ENCODE peak calls at places on chromosomes 3 and 15, in seven cellular contexts. C is cardiac muscle cell; Y is HFFc6; V is astrocyte of the spinal cord; F is CD4-positive, alpha-beta T cell; W is esophagus squamous epithelium; S is neural progenitor cell. M is an unnamed sample.

GRCh38 chr3:48018841-48019240 is 2.6 kb upstream of the MAP4 start:
- DNase-seq in C (peak; percentile 67), Y (peak; percentile 79), V (peak; percentile 63), F (no peak), W (no peak), S (no peak), M (no peak)

GRCh38 chr15:63831041-63831440 is 2.7 kb downstream of the HERC1 start:
- DNase-seq in C (no peak), Y (no peak), V (no peak), F (no peak), W (no peak), S (no peak), M (no peak)

GRCh38 chr3:159114582-159114981 is 312.7 kb downstream of the MFSD1 start:
- DNase-seq in C (no peak), Y (no peak), V (no peak), F (no peak), W (no peak), S (no peak), M (no peak)

GRCh38 chr3:52288674-52289073 is 1.0 kb downstream of the GLYCTK start:
- DNase-seq in C (no peak), Y (no peak), V (no peak), F (no peak), W (no peak), S (no peak), M (no peak)

GRCh38 chr3:54376440-54376839 is 254.1 kb downstream of the CACNA2D3 start:
- DNase-seq in C (peak; percentile 80), Y (no peak), V (no peak), F (no peak), W (no peak), S (no peak), M (no peak)

GRCh38 chr3:124318014-124318413 is 326.1 kb upstream of the ROPN1 start:
- DNase-seq in C (no peak), Y (no peak), V (no peak), F (no peak), W (no peak), S (no peak), M (no peak)

GRCh38 chr3:116440196-116440595 is 5.1 kb downstream of the LSAMP start:
- DNase-seq in C (peak; percentile 33), Y (no peak), V (peak; percentile 93), F (no peak), W (no peak), S (peak; percentile 8), M (no peak)

GRCh38 chr3:122893754-122894668 is 99.1 kb downstream of the SLC49A4 start:
- DNase-seq in C (no peak), Y (peak; percentile 58), V (no peak), F (no peak), W (no peak), S (no peak), M (no peak)

GRCh38 chr3:155853214-155854146 is 747 bp downstream of the SLC33A1 start:
- DNase-seq in C (peak; percentile 41), Y (no peak), V (no peak), F (peak; percentile 8), W (no peak), S (peak; percentile 74), M (peak; percentile 14)

GRCh38 chr15:100771745-100772144 is 107.9 kb upstream of the ALDH1A3 start:
- DNase-seq in C (peak; percentile 23), Y (no peak), V (no peak), F (no peak), W (no peak), S (no peak), M (no peak)

GRCh38 chr3:192608756-192609155 is 118.6 kb downstream of the FGF12 start:
- DNase-seq in C (no peak), Y (no peak), V (no peak), F (no peak), W (no peak), S (no peak), M (no peak)

GRCh38 chr15:74134387-74135027 is 4.1 kb downstream of the ISLR2 start:
- DNase-seq in C (no peak), Y (peak; percentile 16), V (peak; percentile 22), F (no peak), W (no peak), S (peak; percentile 90), M (peak; percentile 62)

GRCh38 chr15:38226867-38227266 is 25.8 kb upstream of the SPRED1 start:
- DNase-seq in C (peak; percentile 85), Y (peak; percentile 73), V (peak; percentile 75), F (no peak), W (no peak), S (no peak), M (peak; percentile 4)

GRCh38 chr15:85854345-85855097 is 59.8 kb upstream of the KLHL25 start:
- DNase-seq in C (peak; percentile 81), Y (peak; percentile 48), V (peak; percentile 57), F (peak; percentile 21), W (no peak), S (peak; percentile 76), M (peak; percentile 49)

GRCh38 chr3:14329116-14329830 is 73.1 kb upstream of the SLC6A6 start:
- DNase-seq in C (no peak), Y (peak; percentile 38), V (peak; percentile 48), F (no peak), W (no peak), S (peak; percentile 90), M (no peak)

GRCh38 chr3:64491843-64492242 is 196.0 kb downstream of the ADAMTS9 start:
- DNase-seq in C (no peak), Y (no peak), V (no peak), F (no peak), W (no peak), S (no peak), M (no peak)

GRCh38 chr3:9151240-9151639 is 98.2 kb downstream of the SRGAP3 start:
- DNase-seq in C (no peak), Y (peak; percentile 22), V (no peak), F (no peak), W (no peak), S (no peak), M (no peak)

GRCh38 chr15:48475600-48476395 is 144.6 kb downstream of the DUT start:
- DNase-seq in C (no peak), Y (peak; percentile 50), V (no peak), F (no peak), W (no peak), S (no peak), M (no peak)

GRCh38 chr3:164340273-164340672 is 738.0 kb downstream of the SI start:
- DNase-seq in C (no peak), Y (no peak), V (no peak), F (no peak), W (no peak), S (no peak), M (no peak)

GRCh38 chr3:145807990-145808389 is 353.0 kb downstream of the PLOD2 start:
- DNase-seq in C (peak; percentile 82), Y (peak; percentile 19), V (peak; percentile 36), F (no peak), W (no peak), S (peak; percentile 29), M (peak; percentile 10)
- TF ChIP-seq CTCF in C (peak; percentile 35), Y (peak; percentile 42), V (peak; percentile 29), F (no peak), W (no peak), S (peak; percentile 50), M (peak; percentile 48)

GRCh38 chr3:17974206-17974841 is 231.9 kb upstream of the TBC1D5 start:
- DNase-seq in C (peak; percentile 21), Y (no peak), V (peak; percentile 14), F (no peak), W (no peak), S (no peak), M (no peak)
- TF ChIP-seq CTCF in C (peak; percentile 40), Y (peak; percentile 43), V (peak; percentile 46), F (no peak), W (no peak), S (peak; percentile 15), M (peak; percentile 43)

GRCh38 chr3:195855471-195856409 is 44.0 kb upstream of the MUC4 start:
- DNase-seq in C (no peak), Y (no peak), V (no peak), F (no peak), W (no peak), S (no peak), M (no peak)
- TF ChIP-seq CTCF in C (no peak), Y (peak; percentile 20), V (no peak), F (no peak), W (no peak), S (no peak), M (no peak)

DNA sequence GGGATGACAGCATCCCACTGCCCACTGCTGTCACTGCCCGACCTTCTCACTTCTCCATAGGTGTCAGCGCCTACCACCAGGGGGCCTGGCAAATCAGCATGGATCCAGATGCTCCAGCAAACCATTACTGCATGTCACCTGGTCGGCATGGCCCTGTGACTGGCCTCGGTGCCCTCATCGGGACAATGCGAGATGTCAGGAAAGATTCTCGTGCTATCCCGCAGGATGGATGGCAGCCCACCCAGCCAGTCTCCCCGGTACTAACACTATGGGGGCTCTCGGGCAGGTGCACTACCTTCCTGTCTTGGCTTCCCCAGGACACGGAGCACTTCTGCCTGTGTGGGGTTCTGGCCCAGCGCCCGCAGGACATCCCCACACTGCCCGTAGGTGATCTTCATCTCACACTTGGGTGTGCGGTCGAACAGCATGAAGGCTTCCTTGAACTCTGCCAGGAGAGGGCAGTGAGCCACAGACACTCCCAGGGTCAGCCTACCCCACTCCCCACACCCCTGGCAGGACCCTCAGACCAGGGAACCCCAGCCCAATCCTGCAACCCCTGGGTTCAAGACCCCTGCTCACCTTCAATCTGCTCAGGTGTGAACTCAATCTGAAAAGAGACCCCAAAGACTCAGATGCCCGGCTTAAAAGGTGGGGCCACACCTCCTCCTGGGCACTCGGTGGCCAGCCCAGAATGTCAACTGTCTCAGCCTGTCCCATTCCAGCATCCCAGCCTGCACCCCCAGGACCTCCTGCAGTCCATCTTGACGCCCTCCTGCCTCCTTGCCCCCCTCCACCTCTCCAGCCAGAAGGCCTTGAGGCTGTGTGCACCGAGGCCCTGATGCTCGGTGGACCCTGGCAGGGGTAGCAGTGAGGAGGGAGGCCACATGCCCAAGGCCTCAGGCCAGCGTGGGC is 2.6 kb downstream of the MYL3 start:
- DNase-seq in C (no peak), Y (no peak), V (no peak), F (no peak), W (no peak), S (no peak), M (no peak)
- TF ChIP-seq CTCF in C (peak; percentile 49), Y (peak; percentile 78), V (peak; percentile 54), F (peak; percentile 24), W (no peak), S (peak; percentile 43), M (peak; percentile 60)